ENCODE peak calls at places on chromosomes 6 and 20, in ten cellular contexts. One of them, this sample, is unnamed.

GRCh38 chr6:27531772-27532459 is 59.0 kb upstream of the ZNF184 start:
- DNase-seq in stomach: no peak
- DNase-seq in transverse colon: no peak
- DNase-seq in esophagus squamous epithelium: no peak
- DNase-seq in prostate gland: no peak
- DNase-seq in ovary: no peak
- DNase-seq in breast epithelium: no peak
- DNase-seq in lower leg skin: no peak
- DNase-seq in IMR-90: no peak
- DNase-seq in adrenal gland: no peak
- DNase-seq in this sample: no peak

GRCh38 chr6:134452901-134453300 is 135.0 kb upstream of the SGK1 start:
- DNase-seq in stomach: no peak
- DNase-seq in transverse colon: no peak
- DNase-seq in esophagus squamous epithelium: no peak
- DNase-seq in prostate gland: no peak
- DNase-seq in ovary: no peak
- DNase-seq in breast epithelium: no peak
- DNase-seq in lower leg skin: no peak
- DNase-seq in IMR-90: no peak
- DNase-seq in adrenal gland: no peak
- DNase-seq in this sample: no peak

GRCh38 chr20:25025986-25026605 is 31.8 kb downstream of the ACSS1 start:
- DNase-seq in stomach: peak
- DNase-seq in transverse colon: peak
- DNase-seq in esophagus squamous epithelium: no peak
- DNase-seq in prostate gland: no peak
- DNase-seq in ovary: no peak
- DNase-seq in breast epithelium: peak
- DNase-seq in lower leg skin: no peak
- DNase-seq in IMR-90: no peak
- DNase-seq in adrenal gland: no peak
- DNase-seq in this sample: no peak

GRCh38 chr6:123770247-123770949 is 33.3 kb upstream of the NKAIN2 start:
- DNase-seq in stomach: no peak
- DNase-seq in transverse colon: no peak
- DNase-seq in esophagus squamous epithelium: no peak
- DNase-seq in prostate gland: no peak
- DNase-seq in ovary: no peak
- DNase-seq in breast epithelium: no peak
- DNase-seq in lower leg skin: no peak
- DNase-seq in IMR-90: no peak
- DNase-seq in adrenal gland: no peak
- DNase-seq in this sample: no peak

GRCh38 chr6:34234667-34235604 is 1.7 kb upstream of the HMGA1 start:
- DNase-seq in stomach: no peak
- DNase-seq in transverse colon: peak
- DNase-seq in esophagus squamous epithelium: no peak
- DNase-seq in prostate gland: no peak
- DNase-seq in ovary: no peak
- DNase-seq in breast epithelium: no peak
- DNase-seq in lower leg skin: no peak
- DNase-seq in IMR-90: no peak
- DNase-seq in adrenal gland: no peak
- DNase-seq in this sample: no peak

GRCh38 chr6:142187209-142187608 is 40.1 kb downstream of the VTA1 start:
- DNase-seq in stomach: no peak
- DNase-seq in transverse colon: no peak
- DNase-seq in esophagus squamous epithelium: no peak
- DNase-seq in prostate gland: no peak
- DNase-seq in ovary: no peak
- DNase-seq in breast epithelium: no peak
- DNase-seq in lower leg skin: no peak
- DNase-seq in IMR-90: peak
- DNase-seq in adrenal gland: peak
- DNase-seq in this sample: no peak

GRCh38 chr6:15365273-15365687 is 119.4 kb downstream of the JARID2 start:
- DNase-seq in stomach: peak
- DNase-seq in transverse colon: peak
- DNase-seq in esophagus squamous epithelium: peak
- DNase-seq in prostate gland: peak
- DNase-seq in ovary: peak
- DNase-seq in breast epithelium: peak
- DNase-seq in lower leg skin: peak
- DNase-seq in IMR-90: peak
- DNase-seq in adrenal gland: peak
- DNase-seq in this sample: no peak

GRCh38 chr20:52972965-52973819 is 1.0 kb downstream of the TSHZ2 start:
- DNase-seq in stomach: no peak
- DNase-seq in transverse colon: no peak
- DNase-seq in esophagus squamous epithelium: no peak
- DNase-seq in prostate gland: peak
- DNase-seq in ovary: peak
- DNase-seq in breast epithelium: no peak
- DNase-seq in lower leg skin: no peak
- DNase-seq in IMR-90: no peak
- DNase-seq in adrenal gland: peak
- DNase-seq in this sample: no peak

GRCh38 chr6:1997702-1998101 is 247.7 kb downstream of the GMDS start:
- DNase-seq in stomach: no peak
- DNase-seq in transverse colon: no peak
- DNase-seq in esophagus squamous epithelium: no peak
- DNase-seq in prostate gland: no peak
- DNase-seq in ovary: no peak
- DNase-seq in breast epithelium: no peak
- DNase-seq in lower leg skin: no peak
- DNase-seq in IMR-90: no peak
- DNase-seq in adrenal gland: no peak
- DNase-seq in this sample: no peak

GRCh38 chr20:57408131-57408530 is 16.9 kb downstream of the RBM38 start:
- DNase-seq in stomach: no peak
- DNase-seq in transverse colon: no peak
- DNase-seq in esophagus squamous epithelium: no peak
- DNase-seq in prostate gland: no peak
- DNase-seq in ovary: peak
- DNase-seq in breast epithelium: no peak
- DNase-seq in lower leg skin: no peak
- DNase-seq in IMR-90: peak
- DNase-seq in adrenal gland: no peak
- DNase-seq in this sample: no peak

GRCh38 chr20:34274694-34275093 is 28.5 kb downstream of the AHCY start:
- DNase-seq in stomach: no peak
- DNase-seq in transverse colon: no peak
- DNase-seq in esophagus squamous epithelium: no peak
- DNase-seq in prostate gland: no peak
- DNase-seq in ovary: peak
- DNase-seq in breast epithelium: no peak
- DNase-seq in lower leg skin: no peak
- DNase-seq in IMR-90: no peak
- DNase-seq in adrenal gland: no peak
- DNase-seq in this sample: no peak

GRCh38 chr6:100504786-100505737 is 40.3 kb upstream of the SIM1 start:
- DNase-seq in stomach: no peak
- DNase-seq in transverse colon: no peak
- DNase-seq in esophagus squamous epithelium: no peak
- DNase-seq in prostate gland: no peak
- DNase-seq in ovary: no peak
- DNase-seq in breast epithelium: no peak
- DNase-seq in lower leg skin: no peak
- DNase-seq in IMR-90: peak
- DNase-seq in adrenal gland: no peak
- DNase-seq in this sample: peak

GRCh38 chr20:25418779-25419178 is 11.3 kb downstream of the GINS1 start:
- DNase-seq in stomach: no peak
- DNase-seq in transverse colon: no peak
- DNase-seq in esophagus squamous epithelium: no peak
- DNase-seq in prostate gland: no peak
- DNase-seq in ovary: no peak
- DNase-seq in breast epithelium: no peak
- DNase-seq in lower leg skin: no peak
- DNase-seq in IMR-90: peak
- DNase-seq in adrenal gland: no peak
- DNase-seq in this sample: no peak

GRCh38 chr6:158812611-158813010 is 6.6 kb downstream of the EZR start:
- DNase-seq in stomach: peak
- DNase-seq in transverse colon: no peak
- DNase-seq in esophagus squamous epithelium: no peak
- DNase-seq in prostate gland: no peak
- DNase-seq in ovary: no peak
- DNase-seq in breast epithelium: no peak
- DNase-seq in lower leg skin: peak
- DNase-seq in IMR-90: no peak
- DNase-seq in adrenal gland: no peak
- DNase-seq in this sample: no peak

GRCh38 chr6:107716688-107717089 is 107.4 kb downstream of the SCML4 start:
- DNase-seq in stomach: no peak
- DNase-seq in transverse colon: peak
- DNase-seq in esophagus squamous epithelium: no peak
- DNase-seq in prostate gland: no peak
- DNase-seq in ovary: no peak
- DNase-seq in breast epithelium: no peak
- DNase-seq in lower leg skin: no peak
- DNase-seq in IMR-90: peak
- DNase-seq in adrenal gland: no peak
- DNase-seq in this sample: peak

GRCh38 chr6:118705799-118706481 is 54.5 kb upstream of the CEP85L start:
- DNase-seq in stomach: no peak
- DNase-seq in transverse colon: peak
- DNase-seq in esophagus squamous epithelium: no peak
- DNase-seq in prostate gland: no peak
- DNase-seq in ovary: peak
- DNase-seq in breast epithelium: no peak
- DNase-seq in lower leg skin: no peak
- DNase-seq in IMR-90: peak
- DNase-seq in adrenal gland: peak
- DNase-seq in this sample: no peak

GRCh38 chr6:93721386-93722048 is 302.2 kb upstream of the EPHA7 start:
- DNase-seq in stomach: no peak
- DNase-seq in transverse colon: no peak
- DNase-seq in esophagus squamous epithelium: no peak
- DNase-seq in prostate gland: peak
- DNase-seq in ovary: no peak
- DNase-seq in breast epithelium: no peak
- DNase-seq in lower leg skin: no peak
- DNase-seq in IMR-90: no peak
- DNase-seq in adrenal gland: no peak
- DNase-seq in this sample: peak

GRCh38 chr20:24950128-24950835 is 1.2 kb downstream of the CST7 start:
- DNase-seq in stomach: peak
- DNase-seq in transverse colon: no peak
- DNase-seq in esophagus squamous epithelium: no peak
- DNase-seq in prostate gland: no peak
- DNase-seq in ovary: no peak
- DNase-seq in breast epithelium: no peak
- DNase-seq in lower leg skin: no peak
- DNase-seq in IMR-90: no peak
- DNase-seq in adrenal gland: peak
- DNase-seq in this sample: no peak

GRCh38 chr6:154732824-154733609 is at the start of gene SCAF8:
- DNase-seq in stomach: peak
- DNase-seq in transverse colon: peak
- DNase-seq in esophagus squamous epithelium: peak
- DNase-seq in prostate gland: peak
- DNase-seq in ovary: peak
- DNase-seq in breast epithelium: peak
- DNase-seq in lower leg skin: peak
- DNase-seq in IMR-90: peak
- DNase-seq in adrenal gland: peak
- DNase-seq in this sample: peak
- TF ChIP-seq POLR2A in stomach: no peak
- TF ChIP-seq POLR2A in transverse colon: peak
- TF ChIP-seq POLR2A in esophagus squamous epithelium: peak
- TF ChIP-seq POLR2A in prostate gland: peak
- TF ChIP-seq POLR2A in ovary: peak
- TF ChIP-seq POLR2A in breast epithelium: no peak
- TF ChIP-seq POLR2A in lower leg skin: no peak
- TF ChIP-seq POLR2A in IMR-90: peak
- TF ChIP-seq POLR2A in adrenal gland: peak
- TF ChIP-seq POLR2A in this sample: peak

GRCh38 chr6:7541175-7542064 is at the start of gene DSP:
- DNase-seq in stomach: peak
- DNase-seq in transverse colon: peak
- DNase-seq in esophagus squamous epithelium: no peak
- DNase-seq in prostate gland: peak
- DNase-seq in ovary: peak
- DNase-seq in breast epithelium: peak
- DNase-seq in lower leg skin: peak
- DNase-seq in IMR-90: no peak
- DNase-seq in adrenal gland: peak
- DNase-seq in this sample: no peak
- TF ChIP-seq POLR2A in stomach: no peak
- TF ChIP-seq POLR2A in transverse colon: peak
- TF ChIP-seq POLR2A in esophagus squamous epithelium: peak
- TF ChIP-seq POLR2A in prostate gland: peak
- TF ChIP-seq POLR2A in ovary: no peak
- TF ChIP-seq POLR2A in breast epithelium: peak
- TF ChIP-seq POLR2A in lower leg skin: no peak
- TF ChIP-seq POLR2A in IMR-90: peak
- TF ChIP-seq POLR2A in adrenal gland: peak
- TF ChIP-seq POLR2A in this sample: no peak

GRCh38 chr6:10641494-10641893 is 52.9 kb downstream of the C6orf52 start:
- DNase-seq in stomach: no peak
- DNase-seq in transverse colon: no peak
- DNase-seq in esophagus squamous epithelium: no peak
- DNase-seq in prostate gland: no peak
- DNase-seq in ovary: no peak
- DNase-seq in breast epithelium: no peak
- DNase-seq in lower leg skin: no peak
- DNase-seq in IMR-90: no peak
- DNase-seq in adrenal gland: no peak
- DNase-seq in this sample: no peak

GRCh38 chr6:10643214-10643641 is 51.2 kb downstream of the C6orf52 start:
- DNase-seq in stomach: no peak
- DNase-seq in transverse colon: no peak
- DNase-seq in esophagus squamous epithelium: no peak
- DNase-seq in prostate gland: no peak
- DNase-seq in ovary: no peak
- DNase-seq in breast epithelium: no peak
- DNase-seq in lower leg skin: no peak
- DNase-seq in IMR-90: no peak
- DNase-seq in adrenal gland: no peak
- DNase-seq in this sample: no peak

GRCh38 chr6:10644225-10644624 is 50.2 kb downstream of the C6orf52 start:
- DNase-seq in stomach: no peak
- DNase-seq in transverse colon: no peak
- DNase-seq in esophagus squamous epithelium: no peak
- DNase-seq in prostate gland: no peak
- DNase-seq in ovary: no peak
- DNase-seq in breast epithelium: no peak
- DNase-seq in lower leg skin: no peak
- DNase-seq in IMR-90: no peak
- DNase-seq in adrenal gland: no peak
- DNase-seq in this sample: no peak

GRCh38 chr6:10640402-10640801 is 54.0 kb downstream of the C6orf52 start:
- DNase-seq in stomach: no peak
- DNase-seq in transverse colon: no peak
- DNase-seq in esophagus squamous epithelium: no peak
- DNase-seq in prostate gland: no peak
- DNase-seq in ovary: no peak
- DNase-seq in breast epithelium: no peak
- DNase-seq in lower leg skin: no peak
- DNase-seq in IMR-90: no peak
- DNase-seq in adrenal gland: no peak
- DNase-seq in this sample: no peak
- TF ChIP-seq POLR2A in stomach: no peak
- TF ChIP-seq POLR2A in transverse colon: no peak
- TF ChIP-seq POLR2A in esophagus squamous epithelium: no peak
- TF ChIP-seq POLR2A in prostate gland: no peak
- TF ChIP-seq POLR2A in ovary: no peak
- TF ChIP-seq POLR2A in breast epithelium: no peak
- TF ChIP-seq POLR2A in lower leg skin: no peak
- TF ChIP-seq POLR2A in IMR-90: no peak
- TF ChIP-seq POLR2A in adrenal gland: no peak
- TF ChIP-seq POLR2A in this sample: no peak

GRCh38 chr20:10217517-10218410 is 866 bp upstream of the SNAP25 start:
- DNase-seq in stomach: no peak
- DNase-seq in transverse colon: peak
- DNase-seq in esophagus squamous epithelium: no peak
- DNase-seq in prostate gland: peak
- DNase-seq in ovary: peak
- DNase-seq in breast epithelium: no peak
- DNase-seq in lower leg skin: no peak
- DNase-seq in IMR-90: peak
- DNase-seq in adrenal gland: peak
- DNase-seq in this sample: peak
- TF ChIP-seq POLR2A in stomach: no peak
- TF ChIP-seq POLR2A in transverse colon: no peak
- TF ChIP-seq POLR2A in esophagus squamous epithelium: no peak
- TF ChIP-seq POLR2A in prostate gland: no peak
- TF ChIP-seq POLR2A in ovary: peak
- TF ChIP-seq POLR2A in breast epithelium: peak
- TF ChIP-seq POLR2A in lower leg skin: no peak
- TF ChIP-seq POLR2A in IMR-90: peak
- TF ChIP-seq POLR2A in adrenal gland: peak
- TF ChIP-seq POLR2A in this sample: no peak

This sample was measured in H54.